ENCODE peak calls at places on chromosomes 4 and X, in four cellular contexts. E is K562, C is HL-60, L is GM12878. D is an unnamed sample.

GRCh38 chrX:1592863-1593201 is 1.4 kb downstream of the AKAP17A start:
- DNase-seq in E (no peak), C (peak; percentile 73), L (no peak), D (no peak)

GRCh38 chr4:41172772-41173171 is 41.6 kb downstream of the APBB2 start:
- DNase-seq in E (no peak), C (no peak), L (no peak), D (no peak)

GRCh38 chr4:3019471-3019870 is 54.9 kb downstream of the HTT-AS start:
- DNase-seq in E (no peak), C (no peak), L (no peak), D (no peak)

GRCh38 chr4:178271386-178271785 is 829.1 kb upstream of the AGA start:
- DNase-seq in E (no peak), C (no peak), L (no peak), D (no peak)

GRCh38 chr4:83285022-83285387 is 407 bp upstream of the COQ2 start:
- DNase-seq in E (peak; percentile 11), C (peak; percentile 88), L (no peak), D (no peak)

GRCh38 chr4:140153744-140154571 is at the start of gene MAML3:
- DNase-seq in E (peak; percentile 80), C (peak; percentile 96), L (no peak), D (peak; percentile 37)

GRCh38 chrX:101397779-101398178 is 7.0 kb downstream of the RPL36A start:
- DNase-seq in E (no peak), C (no peak), L (no peak), D (no peak)

GRCh38 chrX:116198810-116199209 is 28.3 kb downstream of the AGTR2 start:
- DNase-seq in E (no peak), C (peak; percentile 16), L (no peak), D (no peak)

GRCh38 chrX:145816607-145817298 is 876 bp upstream of the SLITRK2 start:
- DNase-seq in E (no peak), C (no peak), L (no peak), D (no peak)

GRCh38 chr4:186204103-186204559 is 12.8 kb downstream of the CYP4V2 start:
- DNase-seq in E (peak; percentile 42), C (no peak), L (no peak), D (no peak)

GRCh38 chr4:113636438-113636818 is 125.1 kb downstream of the CAMK2D start:
- DNase-seq in E (no peak), C (peak; percentile 18), L (no peak), D (no peak)

GRCh38 chr4:170420255-170420693 is 330.5 kb upstream of the AADAT start:
- DNase-seq in E (no peak), C (peak; percentile 82), L (peak; percentile 62), D (no peak)

GRCh38 chr4:521636-522330 is 22.8 kb downstream of the PIGG start:
- DNase-seq in E (no peak), C (no peak), L (no peak), D (no peak)

GRCh38 chr4:2829933-2830451 is 13.7 kb upstream of the ADD1 start:
- DNase-seq in E (no peak), C (no peak), L (no peak), D (peak; percentile 2)

GRCh38 chrX:101530944-101531343 is 19.4 kb upstream of the ARMCX1 start:
- DNase-seq in E (no peak), C (no peak), L (no peak), D (no peak)

GRCh38 chr4:187103351-187103750 is 379.7 kb upstream of the FAT1 start:
- DNase-seq in E (no peak), C (no peak), L (no peak), D (no peak)

GRCh38 chrX:56728321-56728720 is 722 bp upstream of the NBDY start:
- DNase-seq in E (no peak), C (no peak), L (no peak), D (no peak)

GRCh38 chr4:40956726-40957255 is 207.0 kb downstream of the NSUN7 start:
- DNase-seq in E (no peak), C (no peak), L (no peak), D (no peak)

GRCh38 chr4:113738251-113738650 is 23.3 kb downstream of the CAMK2D start:
- DNase-seq in E (no peak), C (no peak), L (no peak), D (no peak)

GRCh38 chr4:155403886-155404285 is 27.1 kb upstream of the MAP9 start:
- DNase-seq in E (no peak), C (no peak), L (no peak), D (no peak)

GRCh38 chr4:3829211-3829953 is 63.2 kb downstream of the ADRA2C start:
- DNase-seq in E (no peak), C (no peak), L (no peak), D (no peak)

DNA sequence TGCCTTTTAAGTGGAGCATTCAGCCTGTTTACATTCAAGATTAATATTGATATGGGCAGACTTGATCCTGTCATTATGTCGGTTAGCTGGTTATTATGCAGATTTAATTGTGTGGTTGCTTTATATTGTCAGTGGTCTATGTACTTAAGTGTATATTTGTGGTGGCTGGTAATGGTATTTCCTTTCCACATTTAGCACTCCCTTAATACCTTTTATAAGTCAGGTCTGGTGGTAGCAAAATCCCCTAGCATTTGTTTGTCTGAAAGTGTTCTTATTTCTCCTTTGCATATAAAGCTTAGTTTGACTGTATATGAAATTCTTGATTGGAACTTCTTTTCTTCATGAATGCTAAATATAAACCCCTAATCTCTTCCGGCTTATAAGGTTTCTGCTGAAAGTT is 403.7 kb upstream of the EPHA5 start:
- DNase-seq in E (no peak), C (no peak), L (no peak), D (no peak)
- TF ChIP-seq SPI1 in E (no peak), C (no peak), L (no peak), D (no peak)

DNA sequence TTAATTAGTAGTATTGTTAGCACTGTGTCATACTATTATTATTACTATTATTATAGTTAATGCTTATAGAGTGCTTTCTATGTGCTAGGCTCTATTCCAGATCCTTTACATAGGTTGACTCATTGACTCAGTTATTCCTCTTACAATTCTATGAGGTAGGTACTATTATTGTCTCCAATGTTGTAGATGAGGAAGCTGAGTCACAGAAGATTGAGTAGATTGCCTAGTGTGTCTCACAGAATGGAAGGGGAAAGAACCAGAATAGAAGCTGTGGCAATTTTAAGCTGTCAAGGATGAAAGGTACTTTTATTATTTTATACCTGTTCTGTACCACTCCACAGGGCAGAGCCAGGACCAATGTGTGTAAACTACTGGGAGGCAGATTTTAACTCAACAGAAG is 1.9 kb upstream of the TCEAL1 start:
- DNase-seq in E (no peak), C (no peak), L (no peak), D (no peak)
- TF ChIP-seq SPI1 in E (no peak), C (no peak), L (no peak), D (no peak)

GRCh38 chr4:118993329-118993728 is 104.7 kb downstream of the SYNPO2 start:
- DNase-seq in E (no peak), C (no peak), L (no peak), D (no peak)
- TF ChIP-seq SPI1 in E (no peak), C (no peak), L (no peak), D (no peak)

GRCh38 chrX:48489892-48490291 is 13.9 kb downstream of the FTSJ1 start:
- DNase-seq in E (no peak), C (no peak), L (no peak), D (no peak)

GRCh38 chrX:48489296-48489695 is 13.3 kb downstream of the FTSJ1 start:
- DNase-seq in E (no peak), C (no peak), L (no peak), D (no peak)

GRCh38 chrX:48487362-48487785 is 11.4 kb downstream of the FTSJ1 start:
- DNase-seq in E (peak; percentile 53), C (no peak), L (no peak), D (no peak)

GRCh38 chrX:48490661-48491060 is 14.7 kb downstream of the FTSJ1 start:
- DNase-seq in E (no peak), C (no peak), L (no peak), D (no peak)

GRCh38 chrX:48488034-48488433 is 12.0 kb downstream of the FTSJ1 start:
- DNase-seq in E (no peak), C (no peak), L (no peak), D (no peak)
- TF ChIP-seq SPI1 in E (no peak), C (no peak), L (no peak), D (no peak)

GRCh38 chr4:9923195-9923812 is 98.0 kb downstream of the SLC2A9 start:
- DNase-seq in E (no peak), C (no peak), L (no peak), D (no peak)
- TF ChIP-seq SPI1 in E (no peak), C (no peak), L (no peak), D (no peak)

GRCh38 chr4:79059631-79060399 is 120.6 kb upstream of the PAQR3 start:
- DNase-seq in E (no peak), C (no peak), L (no peak), D (no peak)

GRCh38 chr4:79065262-79065661 is 126.0 kb upstream of the PAQR3 start:
- DNase-seq in E (no peak), C (no peak), L (no peak), D (no peak)

DNA sequence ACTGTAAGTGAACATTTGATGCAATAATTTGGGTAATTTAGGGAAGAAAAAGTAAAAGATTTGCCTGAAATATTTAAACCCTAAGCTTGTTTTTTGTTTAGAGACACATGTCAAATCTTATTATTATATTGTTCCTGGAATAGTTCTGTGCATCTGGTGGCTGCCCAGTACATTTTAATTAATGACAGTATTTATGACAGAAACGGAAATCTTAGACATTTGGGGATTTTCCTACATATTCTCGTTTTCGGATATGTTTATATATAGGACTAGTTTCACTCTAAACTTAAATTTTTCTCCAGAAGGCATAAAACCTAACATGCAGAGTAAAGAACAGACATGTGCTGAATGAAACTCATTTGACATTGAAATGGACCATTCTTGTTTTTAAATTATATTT is 125.6 kb upstream of the PAQR3 start:
- DNase-seq in E (no peak), C (no peak), L (no peak), D (no peak)
- TF ChIP-seq SPI1 in E (no peak), C (no peak), L (no peak), D (no peak)

DNA sequence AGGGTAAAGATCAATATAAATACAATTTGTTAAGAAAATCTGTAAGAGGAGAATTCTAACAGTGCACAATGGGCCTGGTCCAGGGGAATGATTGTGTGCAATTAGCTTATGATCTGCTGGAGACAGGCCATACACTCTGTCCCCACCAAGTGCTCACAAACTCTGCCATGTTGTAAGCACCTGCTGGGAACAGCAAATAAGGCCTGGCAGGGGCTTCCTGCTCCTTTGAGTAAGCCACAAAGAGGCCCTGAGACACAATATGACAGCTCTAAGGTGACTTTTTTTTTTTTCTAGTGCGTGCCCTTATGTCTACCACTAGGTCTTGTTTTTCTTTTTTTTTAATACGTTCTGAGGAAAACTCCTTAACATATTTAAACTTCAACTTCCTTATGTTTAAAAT is 866.3 kb upstream of the PCDH7 start:
- DNase-seq in E (no peak), C (no peak), L (no peak), D (no peak)
- TF ChIP-seq SPI1 in E (no peak), C (no peak), L (no peak), D (no peak)

D was measured in GM12891.